ENCODE peak calls at places on chromosomes 7 and 10, in four cellular contexts. One of them, this sample, is unnamed.

GRCh38 chr10:130812381-130813148 is 499.0 kb downstream of the TCERG1L start:
- DNase-seq in left lung: no peak
- DNase-seq in tibial nerve: no peak
- DNase-seq in spleen: no peak
- DNase-seq in this sample: peak

GRCh38 chr7:46174192-46174572 is 253.1 kb upstream of the IGFBP3 start:
- DNase-seq in left lung: no peak
- DNase-seq in tibial nerve: no peak
- DNase-seq in spleen: no peak
- DNase-seq in this sample: no peak

GRCh38 chr7:24981544-24981951 is 1.6 kb upstream of the OSBPL3 start:
- DNase-seq in left lung: peak
- DNase-seq in tibial nerve: peak
- DNase-seq in spleen: peak
- DNase-seq in this sample: peak

GRCh38 chr7:79051915-79052314 is 401.6 kb downstream of the MAGI2 start:
- DNase-seq in left lung: no peak
- DNase-seq in tibial nerve: no peak
- DNase-seq in spleen: no peak
- DNase-seq in this sample: no peak

GRCh38 chr10:17038627-17039026 is 91.0 kb downstream of the CUBN start:
- DNase-seq in left lung: no peak
- DNase-seq in tibial nerve: peak
- DNase-seq in spleen: no peak
- DNase-seq in this sample: no peak

GRCh38 chr10:86972613-86973380 is 4.5 kb downstream of the ADIRF start:
- DNase-seq in left lung: peak
- DNase-seq in tibial nerve: no peak
- DNase-seq in spleen: no peak
- DNase-seq in this sample: peak

GRCh38 chr10:100939763-100940344 is 27.1 kb downstream of the SLF2 start:
- DNase-seq in left lung: no peak
- DNase-seq in tibial nerve: no peak
- DNase-seq in spleen: no peak
- DNase-seq in this sample: no peak

GRCh38 chr7:1708640-1709249 is 38.7 kb downstream of the ELFN1 start:
- DNase-seq in left lung: peak
- DNase-seq in tibial nerve: no peak
- DNase-seq in spleen: peak
- DNase-seq in this sample: peak

GRCh38 chr7:125391921-125392320 is 462.3 kb upstream of the POT1 start:
- DNase-seq in left lung: no peak
- DNase-seq in tibial nerve: no peak
- DNase-seq in spleen: no peak
- DNase-seq in this sample: no peak

GRCh38 chr10:104127411-104127810 is 5.4 kb downstream of the SFR1 start:
- DNase-seq in left lung: no peak
- DNase-seq in tibial nerve: no peak
- DNase-seq in spleen: no peak
- DNase-seq in this sample: no peak

GRCh38 chr10:92760609-92761008 is 70.9 kb downstream of the HHEX start:
- DNase-seq in left lung: no peak
- DNase-seq in tibial nerve: no peak
- DNase-seq in spleen: no peak
- DNase-seq in this sample: no peak

GRCh38 chr10:95739046-95739445 is 16.9 kb upstream of the ENTPD1 start:
- DNase-seq in left lung: no peak
- DNase-seq in tibial nerve: no peak
- DNase-seq in spleen: no peak
- DNase-seq in this sample: no peak

GRCh38 chr10:77667426-77668324 is 30.1 kb upstream of the KCNMA1 start:
- DNase-seq in left lung: no peak
- DNase-seq in tibial nerve: no peak
- DNase-seq in spleen: no peak
- DNase-seq in this sample: no peak

GRCh38 chr7:26584964-26585650 is 279.3 kb downstream of the SKAP2 start:
- DNase-seq in left lung: no peak
- DNase-seq in tibial nerve: no peak
- DNase-seq in spleen: no peak
- DNase-seq in this sample: no peak

GRCh38 chr10:29642996-29643395 is 8.2 kb upstream of the SVIL start:
- DNase-seq in left lung: no peak
- DNase-seq in tibial nerve: no peak
- DNase-seq in spleen: no peak
- DNase-seq in this sample: no peak

GRCh38 chr7:148916186-148916585 is 32.1 kb upstream of the EZH2 start:
- DNase-seq in left lung: no peak
- DNase-seq in tibial nerve: no peak
- DNase-seq in spleen: no peak
- DNase-seq in this sample: no peak

GRCh38 chr10:6226216-6226615 is 23.5 kb downstream of the PFKFB3 start:
- DNase-seq in left lung: no peak
- DNase-seq in tibial nerve: no peak
- DNase-seq in spleen: no peak
- DNase-seq in this sample: peak

GRCh38 chr10:79093658-79094411 is 25.1 kb downstream of the ZMIZ1 start:
- DNase-seq in left lung: no peak
- DNase-seq in tibial nerve: peak
- DNase-seq in spleen: no peak
- DNase-seq in this sample: peak

GRCh38 chr10:98582363-98582762 is 135.6 kb upstream of the HPS1 start:
- DNase-seq in left lung: no peak
- DNase-seq in tibial nerve: no peak
- DNase-seq in spleen: no peak
- DNase-seq in this sample: no peak

GRCh38 chr7:77439572-77439971 is 23.4 kb upstream of the GSAP start:
- DNase-seq in left lung: no peak
- DNase-seq in tibial nerve: no peak
- DNase-seq in spleen: no peak
- DNase-seq in this sample: no peak

GRCh38 chr7:150974468-150975391 is 3.4 kb downstream of the KCNH2 start:
- DNase-seq in left lung: peak
- DNase-seq in tibial nerve: no peak
- DNase-seq in spleen: peak
- DNase-seq in this sample: no peak

GRCh38 chr7:137592232-137592896 is 248.8 kb upstream of the PTN start:
- DNase-seq in left lung: no peak
- DNase-seq in tibial nerve: no peak
- DNase-seq in spleen: no peak
- DNase-seq in this sample: peak

GRCh38 chr7:25495905-25496304 is 267.6 kb upstream of the NPVF start:
- DNase-seq in left lung: no peak
- DNase-seq in tibial nerve: no peak
- DNase-seq in spleen: no peak
- DNase-seq in this sample: no peak

GRCh38 chr7:106770191-106770590 is 94.9 kb upstream of the PIK3CG start:
- DNase-seq in left lung: no peak
- DNase-seq in tibial nerve: no peak
- DNase-seq in spleen: no peak
- DNase-seq in this sample: no peak

GRCh38 chr10:8444630-8445029 is 390.1 kb downstream of the GATA3 start:
- DNase-seq in left lung: no peak
- DNase-seq in tibial nerve: no peak
- DNase-seq in spleen: no peak
- DNase-seq in this sample: no peak

GRCh38 chr7:142908921-142909870 is 23.7 kb upstream of the TRPV6 start:
- DNase-seq in left lung: no peak
- DNase-seq in tibial nerve: no peak
- DNase-seq in spleen: no peak
- DNase-seq in this sample: no peak
- TF ChIP-seq CTCF in left lung: no peak
- TF ChIP-seq CTCF in tibial nerve: peak
- TF ChIP-seq CTCF in spleen: peak
- TF ChIP-seq CTCF in this sample: peak

GRCh38 chr10:30749368-30749767 is 119.8 kb upstream of the LYZL2 start:
- DNase-seq in left lung: no peak
- DNase-seq in tibial nerve: no peak
- DNase-seq in spleen: no peak
- DNase-seq in this sample: no peak
- TF ChIP-seq CTCF in left lung: no peak
- TF ChIP-seq CTCF in tibial nerve: no peak
- TF ChIP-seq CTCF in spleen: no peak
- TF ChIP-seq CTCF in this sample: no peak

GRCh38 chr7:111710839-111711380 is 148.6 kb upstream of the IMMP2L start:
- DNase-seq in left lung: no peak
- DNase-seq in tibial nerve: no peak
- DNase-seq in spleen: no peak
- DNase-seq in this sample: no peak
- TF ChIP-seq CTCF in left lung: no peak
- TF ChIP-seq CTCF in tibial nerve: no peak
- TF ChIP-seq CTCF in spleen: no peak
- TF ChIP-seq CTCF in this sample: no peak

GRCh38 chr7:28296571-28297483 is 115.5 kb upstream of the CREB5 start:
- DNase-seq in left lung: no peak
- DNase-seq in tibial nerve: no peak
- DNase-seq in spleen: no peak
- DNase-seq in this sample: no peak

GRCh38 chr7:28300488-28300887 is 111.8 kb upstream of the CREB5 start:
- DNase-seq in left lung: no peak
- DNase-seq in tibial nerve: no peak
- DNase-seq in spleen: no peak
- DNase-seq in this sample: no peak

GRCh38 chr7:28299556-28299955 is 112.8 kb upstream of the CREB5 start:
- DNase-seq in left lung: no peak
- DNase-seq in tibial nerve: no peak
- DNase-seq in spleen: no peak
- DNase-seq in this sample: no peak

GRCh38 chr7:28297821-28298439 is 114.4 kb upstream of the CREB5 start:
- DNase-seq in left lung: no peak
- DNase-seq in tibial nerve: no peak
- DNase-seq in spleen: no peak
- DNase-seq in this sample: no peak

DNA sequence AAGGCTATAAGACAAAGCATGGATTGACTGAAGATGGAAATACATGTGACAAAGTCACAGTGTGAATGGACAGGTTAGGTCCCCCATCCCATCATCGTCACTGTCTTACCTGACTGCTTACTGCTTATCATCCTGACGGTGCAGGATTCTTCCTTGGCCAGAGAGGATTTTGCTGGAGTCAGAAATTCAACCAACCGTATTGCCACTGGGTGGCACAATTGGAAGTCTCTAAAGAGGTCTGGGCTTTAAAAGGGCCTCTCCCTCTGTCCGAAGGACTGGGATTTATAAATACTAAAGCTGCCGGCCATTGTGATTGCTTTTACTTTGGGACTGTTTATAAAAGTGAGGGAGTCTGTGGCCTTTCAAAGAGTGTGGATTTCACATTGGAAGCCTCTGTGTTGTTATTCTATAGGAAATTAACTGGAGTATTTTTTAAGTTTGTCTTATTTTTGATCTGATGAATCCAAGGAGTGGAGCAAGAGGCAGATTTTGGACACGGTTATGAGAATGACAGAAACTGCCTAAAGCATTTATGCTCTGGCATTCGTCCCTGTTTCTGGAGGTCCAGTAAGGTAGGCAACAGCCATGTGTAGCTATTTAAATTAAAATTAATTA is 113.3 kb upstream of the CREB5 start:
- DNase-seq in left lung: no peak
- DNase-seq in tibial nerve: no peak
- DNase-seq in spleen: no peak
- DNase-seq in this sample: no peak
- TF ChIP-seq CTCF in left lung: no peak
- TF ChIP-seq CTCF in tibial nerve: peak
- TF ChIP-seq CTCF in spleen: peak
- TF ChIP-seq CTCF in this sample: peak

GRCh38 chr10:43806851-43807640 is 158.4 kb upstream of the ZNF32 start:
- DNase-seq in left lung: no peak
- DNase-seq in tibial nerve: no peak
- DNase-seq in spleen: no peak
- DNase-seq in this sample: no peak

GRCh38 chr10:43809211-43809930 is 160.7 kb upstream of the ZNF32 start:
- DNase-seq in left lung: no peak
- DNase-seq in tibial nerve: no peak
- DNase-seq in spleen: no peak
- DNase-seq in this sample: no peak

GRCh38 chr10:43803816-43804215 is 155.1 kb upstream of the ZNF32 start:
- DNase-seq in left lung: no peak
- DNase-seq in tibial nerve: no peak
- DNase-seq in spleen: no peak
- DNase-seq in this sample: no peak

GRCh38 chr10:43802988-43803696 is 154.5 kb upstream of the ZNF32 start:
- DNase-seq in left lung: no peak
- DNase-seq in tibial nerve: no peak
- DNase-seq in spleen: no peak
- DNase-seq in this sample: no peak

DNA sequence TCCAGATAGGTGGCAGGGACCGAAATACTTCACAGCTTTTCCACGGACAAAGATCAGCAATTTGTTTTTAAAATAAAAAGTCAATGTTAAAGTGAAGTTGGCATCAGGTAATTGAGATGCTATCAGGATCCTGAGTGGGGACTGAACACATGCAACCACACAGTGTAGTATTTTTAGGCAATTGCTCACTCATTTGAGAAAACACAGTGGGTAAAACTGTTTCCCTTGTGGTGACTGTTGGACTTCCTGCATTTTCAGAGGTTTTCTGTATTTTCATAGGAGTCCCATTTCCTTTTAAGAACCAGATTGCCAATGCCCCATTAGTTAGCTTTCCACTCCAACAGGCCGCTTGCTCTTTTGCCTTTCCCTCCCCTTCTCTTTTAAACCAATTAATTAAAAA is 159.5 kb upstream of the ZNF32 start:
- DNase-seq in left lung: no peak
- DNase-seq in tibial nerve: no peak
- DNase-seq in spleen: no peak
- DNase-seq in this sample: no peak
- TF ChIP-seq CTCF in left lung: no peak
- TF ChIP-seq CTCF in tibial nerve: no peak
- TF ChIP-seq CTCF in spleen: no peak
- TF ChIP-seq CTCF in this sample: no peak

DNA sequence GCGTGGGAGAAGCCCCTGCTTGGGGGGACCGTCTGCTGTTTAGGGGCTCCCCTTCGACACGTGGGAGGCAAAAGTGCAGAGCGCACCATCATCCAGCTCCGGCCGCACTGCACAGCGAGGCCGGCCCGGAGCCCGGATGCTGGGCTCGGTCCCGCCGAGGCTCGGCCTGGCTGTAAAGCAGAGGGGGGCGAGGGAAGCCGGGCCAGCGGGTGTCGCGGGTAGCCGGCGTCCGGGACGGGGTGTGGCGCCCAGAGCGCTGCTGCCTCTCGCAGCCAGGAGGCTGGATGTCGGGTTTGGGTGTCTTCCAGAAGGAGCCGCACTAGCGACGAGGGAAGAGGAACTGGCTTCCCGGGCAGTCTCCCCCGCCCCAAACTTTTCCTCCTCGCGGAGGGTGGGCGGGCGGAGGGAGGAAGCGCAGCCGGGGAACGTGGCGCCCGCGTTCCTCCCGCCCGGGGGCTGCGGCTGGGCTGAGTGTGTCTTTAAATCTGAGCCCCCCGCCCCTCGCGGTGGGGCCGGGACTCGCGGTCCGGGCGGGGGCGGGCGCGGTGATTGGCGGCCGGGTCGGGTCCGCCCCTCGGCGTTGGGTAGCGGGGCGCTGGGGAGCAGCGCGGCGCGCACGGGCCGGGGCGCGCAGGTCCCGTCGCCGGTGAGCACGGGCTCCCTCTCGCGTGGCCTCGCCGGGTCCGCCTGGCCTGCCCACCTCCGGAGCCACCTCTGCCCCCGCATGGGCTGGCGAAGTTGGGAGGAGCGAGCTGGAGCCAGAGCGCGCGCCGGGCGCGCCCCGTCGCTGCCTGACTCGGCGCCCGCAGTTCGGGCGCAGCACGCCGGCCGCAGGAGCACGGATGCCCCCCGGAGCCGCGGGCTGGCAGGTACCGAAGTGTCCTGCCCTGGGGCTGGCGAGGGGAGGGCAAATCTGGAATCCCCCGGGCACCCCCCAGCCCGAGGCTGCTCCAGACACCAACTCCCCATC is at the start of gene PALD1:
- DNase-seq in left lung: peak
- DNase-seq in tibial nerve: peak
- DNase-seq in spleen: peak
- DNase-seq in this sample: peak
- TF ChIP-seq CTCF in left lung: peak
- TF ChIP-seq CTCF in tibial nerve: no peak
- TF ChIP-seq CTCF in spleen: peak
- TF ChIP-seq CTCF in this sample: no peak

This sample was measured in kidney.